ENCODE peak calls at places on chromosome 20, in nine cellular contexts. D, T, M, H, K, G, P, B and R are unnamed samples.

GRCh38 chr20:44684047-44684965 is 30.9 kb upstream of the CCN5 start:
- DNase-seq in B (no peak), G (no peak), T (no peak), H (no peak), K (no peak), M (no peak), D (no peak), P (no peak), R (no peak)

GRCh38 chr20:62845416-62845815 is 16.2 kb downstream of the TCFL5 start:
- DNase-seq in M (no peak), T (no peak), K (no peak), H (no peak), D (no peak), B (no peak), G (no peak), P (no peak), R (no peak)

GRCh38 chr20:57717797-57718196 is 8.0 kb upstream of the PMEPA1 start:
- DNase-seq in B (no peak), D (no peak), H (peak), M (no peak), P (no peak), T (peak), K (no peak), G (no peak), R (no peak)

GRCh38 chr20:62765432-62766070 is 30.7 kb upstream of the MRGBP start:
- DNase-seq in D (no peak), B (no peak), P (no peak), G (no peak), H (no peak), M (no peak), K (no peak), T (no peak), R (no peak)

GRCh38 chr20:2918096-2919049 is 45.1 kb downstream of the PTPRA start:
- DNase-seq in P (no peak), D (no peak), T (no peak), H (no peak), B (no peak), G (no peak), M (no peak), K (no peak), R (no peak)

GRCh38 chr20:11447371-11448100 is 470.2 kb upstream of the BTBD3 start:
- DNase-seq in T (no peak), K (no peak), M (no peak), G (no peak), D (no peak), H (no peak), B (no peak), P (no peak), R (no peak)

GRCh38 chr20:20567712-20568111 is 144.7 kb downstream of the RALGAPA2 start:
- DNase-seq in G (no peak), D (no peak), H (no peak), P (no peak), M (no peak), B (no peak), K (no peak), T (no peak), R (no peak)

GRCh38 chr20:48738399-48739304 is 89.1 kb downstream of the PREX1 start:
- DNase-seq in M (no peak), H (no peak), T (no peak), P (no peak), G (no peak), B (no peak), K (no peak), D (no peak), R (no peak)

GRCh38 chr20:9903048-9903651 is 64.3 kb upstream of the PAK5 start:
- DNase-seq in M (no peak), K (no peak), D (no peak), H (no peak), B (no peak), P (no peak), G (peak), T (peak), R (no peak)